ENCODE peak calls at places on chromosomes 1 and 21, in four cellular contexts. Q is IMR-90, P is H1, M is neuronal stem cell. U is an unnamed sample.

GRCh38 chr1:182703539-182703938 is 19.2 kb upstream of the RGS8 start:
- DNase-seq in Q (no peak), P (no peak), M (no peak), U (no peak)

GRCh38 chr1:182761396-182762395 is 27.9 kb upstream of the NPL start:
- DNase-seq in Q (peak), P (no peak), M (no peak), U (peak)

GRCh38 chr1:65605621-65606020 is 185.2 kb downstream of the LEPR start:
- DNase-seq in Q (peak), P (no peak), M (no peak), U (peak)

GRCh38 chr1:186740324-186740723 is 60.1 kb upstream of the PTGS2 start:
- DNase-seq in Q (no peak), P (no peak), M (no peak), U (no peak)

GRCh38 chr1:167328762-167329483 is 108.2 kb downstream of the POU2F1 start:
- DNase-seq in Q (peak), P (no peak), M (no peak), U (no peak)

GRCh38 chr1:23251812-23252211 is 34.5 kb upstream of the HTR1D start:
- DNase-seq in Q (peak), P (no peak), M (no peak), U (no peak)

GRCh38 chr1:165073402-165074007 is 283.0 kb downstream of the LMX1A start:
- DNase-seq in Q (peak), P (no peak), M (peak), U (peak)

GRCh38 chr1:30929135-30929889 is 20.8 kb upstream of the SDC3 start:
- DNase-seq in Q (peak), P (peak), M (no peak), U (peak)

GRCh38 chr21:32994305-32994704 is 31.4 kb upstream of the OLIG2 start:
- DNase-seq in Q (peak), P (no peak), M (no peak), U (peak)

GRCh38 chr1:81800741-81801031 is at the start of gene ADGRL2:
- DNase-seq in Q (no peak), P (no peak), M (no peak), U (no peak)

GRCh38 chr1:172581779-172582178 is 48.8 kb downstream of the SUCO start:
- DNase-seq in Q (peak), P (no peak), M (no peak), U (peak)

GRCh38 chr1:38787041-38787440 is 72.5 kb downstream of the RRAGC start:
- DNase-seq in Q (no peak), P (peak), M (no peak), U (no peak)

GRCh38 chr1:23100074-23100748 is 68.4 kb downstream of the LUZP1 start:
- DNase-seq in Q (peak), P (no peak), M (peak), U (peak)

GRCh38 chr1:157819886-157820285 is at the start of gene FCRL1:
- DNase-seq in Q (no peak), P (no peak), M (no peak), U (no peak)

GRCh38 chr1:108817016-108817415 is 39.9 kb downstream of the AKNAD1 start:
- DNase-seq in Q (peak), P (no peak), M (no peak), U (peak)

GRCh38 chr1:227242811-227243682 is 75.2 kb downstream of the CDC42BPA start:
- DNase-seq in Q (no peak), P (no peak), M (no peak), U (no peak)

GRCh38 chr1:186974774-186975181 is 146.0 kb downstream of the PLA2G4A start:
- DNase-seq in Q (peak), P (no peak), M (no peak), U (peak)

GRCh38 chr1:6145864-6146410 is 34.2 kb downstream of the CHD5 start:
- DNase-seq in Q (no peak), P (no peak), M (no peak), U (no peak)

GRCh38 chr21:29571949-29572348 is 273.2 kb downstream of the BACH1 start:
- DNase-seq in Q (no peak), P (no peak), M (no peak), U (no peak)

GRCh38 chr1:179046808-179047636 is 21.3 kb downstream of the FAM20B start:
- DNase-seq in Q (no peak), P (no peak), M (no peak), U (peak)

GRCh38 chr1:83583351-83584014 is 415.4 kb downstream of the TTLL7 start:
- DNase-seq in Q (no peak), P (no peak), M (no peak), U (peak)

GRCh38 chr1:47738560-47739182 is 258.5 kb downstream of the TRABD2B start:
- DNase-seq in Q (peak), P (peak), M (peak), U (peak)

GRCh38 chr21:34313116-34313515 is 50.7 kb upstream of the KCNE2 start:
- DNase-seq in Q (peak), P (no peak), M (no peak), U (no peak)

GRCh38 chr1:101781437-101781836 is 215.3 kb downstream of the OLFM3 start:
- DNase-seq in Q (no peak), P (no peak), M (no peak), U (peak)

GRCh38 chr1:51313268-51313852 is 17.0 kb downstream of the TTC39A start:
- DNase-seq in Q (no peak), P (no peak), M (no peak), U (no peak)

GRCh38 chr21:17613242-17613676 is 558 bp upstream of the BTG3 start:
- DNase-seq in Q (no peak), P (no peak), M (peak), U (peak)

GRCh38 chr1:155198547-155198906 is 9.2 kb downstream of the THBS3 start:
- DNase-seq in Q (no peak), P (no peak), M (no peak), U (no peak)

GRCh38 chr1:145689922-145690321 is 17.2 kb downstream of the PDZK1 start:
- DNase-seq in Q (no peak), P (no peak), M (no peak), U (no peak)

GRCh38 chr21:44054710-44055109 is 42.6 kb downstream of the TRAPPC10 start:
- DNase-seq in Q (peak), P (no peak), M (no peak), U (peak)

GRCh38 chr21:42784276-42784675 is 95.1 kb downstream of the WDR4 start:
- DNase-seq in Q (no peak), P (no peak), M (no peak), U (no peak)

GRCh38 chr21:28615276-28615675 is 377.4 kb downstream of the LTN1 start:
- DNase-seq in Q (peak), P (no peak), M (no peak), U (no peak)

GRCh38 chr1:178540646-178541045 is 27.7 kb downstream of the TEX35 start:
- DNase-seq in Q (peak), P (no peak), M (no peak), U (peak)

GRCh38 chr1:223135176-223135575 is 7.9 kb downstream of the TLR5 start:
- DNase-seq in Q (peak), P (peak), M (no peak), U (no peak)

GRCh38 chr1:84722794-84723193 is 32.5 kb upstream of the SSX2IP start:
- DNase-seq in Q (peak), P (no peak), M (no peak), U (no peak)

GRCh38 chr1:28950449-28950848 is 36.1 kb downstream of the EPB41 start:
- DNase-seq in Q (no peak), P (no peak), M (no peak), U (no peak)

GRCh38 chr1:80217377-80217986 is 1211.0 kb upstream of the ADGRL4 start:
- DNase-seq in Q (peak), P (no peak), M (peak), U (peak)

GRCh38 chr1:119139393-119139792 is 1.1 kb downstream of the WARS2 start:
- DNase-seq in Q (no peak), P (no peak), M (no peak), U (no peak)

GRCh38 chr1:119141660-119142059 is 1.2 kb upstream of the WARS2 start:
- DNase-seq in Q (no peak), P (no peak), M (no peak), U (no peak)

GRCh38 chr1:119141020-119141424 is 569 bp upstream of the WARS2 start:
- DNase-seq in Q (no peak), P (peak), M (peak), U (no peak)

GRCh38 chr1:119139857-119140176 is 636 bp downstream of the WARS2 start:
- DNase-seq in Q (no peak), P (no peak), M (no peak), U (no peak)

DNA sequence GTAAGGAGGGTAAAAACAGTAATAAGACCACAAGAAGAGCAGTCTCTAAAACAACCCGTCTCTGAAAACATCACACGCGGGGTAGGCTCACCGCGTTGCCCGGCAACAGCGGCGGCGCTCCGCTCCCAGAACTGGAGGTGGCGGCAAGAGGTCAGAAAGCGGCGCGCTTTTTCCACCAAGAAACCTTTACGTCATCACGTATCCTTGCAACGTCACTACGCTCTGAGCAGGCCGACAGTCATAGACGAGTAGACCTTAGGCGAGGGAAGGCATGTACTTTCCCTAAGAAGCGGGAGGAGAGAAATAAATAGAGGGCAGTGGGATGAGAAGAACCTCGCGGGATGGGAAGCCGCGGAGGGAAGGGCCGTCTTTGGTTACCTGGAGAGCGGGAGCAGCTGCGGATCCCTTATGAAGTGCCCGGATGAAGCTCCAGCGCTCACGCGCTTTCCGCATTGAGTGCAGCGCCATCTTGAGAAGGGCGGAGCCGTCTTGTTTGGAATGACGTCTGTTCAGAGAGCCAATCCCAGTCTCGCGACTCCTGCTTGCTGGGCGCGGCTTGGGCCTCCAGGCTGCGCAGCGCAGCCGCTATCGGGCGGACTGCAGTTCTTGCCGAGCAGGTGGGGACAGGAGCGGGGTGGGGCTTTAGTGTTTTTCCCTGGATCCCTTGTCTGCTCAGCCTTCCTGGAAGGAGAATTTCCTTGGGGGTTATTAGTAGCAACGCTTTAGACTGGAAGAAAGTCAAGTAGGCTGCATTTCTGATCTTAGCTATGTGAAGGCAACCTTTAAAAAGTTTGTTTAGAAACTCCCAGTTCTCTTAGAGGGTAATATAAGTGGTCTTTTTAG is at the start of gene WARS2:
- DNase-seq in Q (peak), P (peak), M (peak), U (peak)
- H3K18ac ChIP-seq in Q (peak), P (peak), M (peak), U (peak)

GRCh38 chr1:228463009-228463558 is 24.1 kb upstream of the RNF187 start:
- DNase-seq in Q (no peak), P (no peak), M (no peak), U (no peak)

GRCh38 chr1:228465134-228465533 is 22.0 kb upstream of the RNF187 start:
- DNase-seq in Q (no peak), P (no peak), M (no peak), U (no peak)

GRCh38 chr1:228465571-228466146 is 21.5 kb upstream of the RNF187 start:
- DNase-seq in Q (no peak), P (no peak), M (no peak), U (no peak)

GRCh38 chr1:228463559-228464455 is 23.4 kb upstream of the RNF187 start:
- DNase-seq in Q (peak), P (peak), M (no peak), U (peak)

GRCh38 chr1:228464487-228464983 is 22.6 kb upstream of the RNF187 start:
- DNase-seq in Q (peak), P (peak), M (peak), U (peak)
- H2AFZ ChIP-seq in Q (peak), P (peak), M (peak), U (no peak)

GRCh38 chr1:244048566-244049141 is 2.4 kb upstream of the ZBTB18 start:
- DNase-seq in Q (no peak), P (peak), M (no peak), U (no peak)

GRCh38 chr1:244050835-244051444 is at the start of gene ZBTB18:
- DNase-seq in Q (peak), P (no peak), M (no peak), U (peak)

GRCh38 chr1:244052011-244052727 is 1.1 kb downstream of the ZBTB18 start:
- DNase-seq in Q (peak), P (peak), M (no peak), U (peak)

GRCh38 chr1:244049142-244049968 is 1.7 kb upstream of the ZBTB18 start:
- DNase-seq in Q (no peak), P (no peak), M (no peak), U (peak)

GRCh38 chr1:244049969-244050834 is 881 bp upstream of the ZBTB18 start:
- DNase-seq in Q (no peak), P (no peak), M (no peak), U (peak)
- H3K18ac ChIP-seq in Q (peak), P (no peak), M (peak), U (no peak)

GRCh38 chr1:214220891-214221290 is 60.1 kb upstream of the SMYD2 start:
- DNase-seq in Q (no peak), P (no peak), M (no peak), U (no peak)

GRCh38 chr1:214228976-214229375 is 52.0 kb upstream of the SMYD2 start:
- DNase-seq in Q (no peak), P (no peak), M (no peak), U (no peak)

GRCh38 chr1:214219916-214220315 is 61.0 kb upstream of the SMYD2 start:
- DNase-seq in Q (peak), P (no peak), M (no peak), U (no peak)

GRCh38 chr1:214229736-214230135 is 51.2 kb upstream of the SMYD2 start:
- DNase-seq in Q (no peak), P (no peak), M (no peak), U (no peak)

DNA sequence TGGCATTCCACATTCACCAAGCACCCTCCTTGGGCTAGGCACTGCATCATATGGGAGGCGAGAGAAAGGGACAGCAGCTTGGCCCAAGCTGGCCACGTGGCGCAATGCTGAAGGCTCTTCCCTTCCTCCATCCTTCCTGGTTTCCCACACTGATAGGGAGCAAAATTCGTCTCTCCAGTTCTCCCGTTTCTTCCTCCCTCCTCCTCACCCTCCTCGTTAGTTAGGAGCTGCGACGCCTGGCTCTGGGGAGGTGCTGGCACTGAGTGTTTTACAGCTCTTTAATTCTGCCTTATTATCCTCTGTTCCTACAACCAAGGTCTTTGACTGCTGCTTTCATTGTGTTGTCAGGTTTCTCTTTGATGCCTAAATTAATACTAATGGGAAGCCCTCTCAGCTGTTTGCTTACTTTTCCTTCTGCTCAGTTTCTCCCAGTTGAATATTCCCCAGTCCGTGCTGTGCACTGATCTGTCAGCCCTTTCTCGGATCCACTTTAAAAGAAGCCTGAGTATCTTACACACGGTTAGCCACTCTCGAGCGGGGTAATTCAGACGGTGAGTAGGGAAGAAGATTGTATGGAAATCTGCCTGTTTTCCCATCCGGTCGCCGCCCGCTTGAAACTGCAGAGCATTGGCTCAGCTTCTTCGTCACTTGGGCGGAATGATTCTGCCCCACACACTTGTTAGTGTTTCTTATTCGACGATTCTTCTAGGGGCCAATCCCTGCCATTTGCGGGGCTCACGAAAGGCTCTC is 56.2 kb upstream of the SMYD2 start:
- DNase-seq in Q (peak), P (peak), M (no peak), U (peak)
- H2AFZ ChIP-seq in Q (peak), P (peak), M (peak), U (peak)